ENCODE peak calls at places on chromosome 15, in ten cellular contexts. W, K, L, R, T, Q, D, E, J and M are unnamed samples. For H3K4me1, the result is how much of the 10 kb centered on the place peaks cover.

GRCh38 chr15:94970096-94970495 is 738.7 kb downstream of the MCTP2 start:
- DNase-seq in W (no peak), K (no peak), L (no peak), R (no peak), T (no peak), Q (no peak), D (no peak), E (no peak), J (no peak), M (no peak)

GRCh38 chr15:45276851-45277250 is 24.8 kb downstream of the SLC28A2 start:
- DNase-seq in W (peak), K (no peak), L (no peak), R (no peak), T (no peak), Q (peak), D (no peak), E (peak), J (no peak), M (no peak)

GRCh38 chr15:45200001-45200798 is 12.4 kb upstream of the SHF start:
- DNase-seq in W (peak), K (peak), L (peak), R (peak), T (peak), Q (peak), D (peak), E (peak), J (peak), M (peak)

GRCh38 chr15:69787791-69788190 is 309.9 kb downstream of the TLE3 start:
- DNase-seq in W (no peak), K (no peak), L (no peak), R (no peak), T (no peak), Q (no peak), D (no peak), E (no peak), J (no peak), M (no peak)

GRCh38 chr15:101175396-101175795 is 76.5 kb downstream of the CHSY1 start:
- DNase-seq in W (no peak), K (no peak), L (no peak), R (no peak), T (no peak), Q (no peak), D (no peak), E (no peak), J (no peak), M (no peak)

GRCh38 chr15:39283531-39283930 is 297.3 kb upstream of the THBS1 start:
- DNase-seq in W (no peak), K (no peak), L (no peak), R (no peak), T (no peak), Q (no peak), D (no peak), E (no peak), J (no peak), M (no peak)

GRCh38 chr15:82294061-82294690 is 31.6 kb downstream of the SAXO2 start:
- DNase-seq in W (no peak), K (no peak), L (no peak), R (no peak), T (no peak), Q (no peak), D (no peak), E (no peak), J (no peak), M (no peak)

GRCh38 chr15:47185222-47185800 is 532.0 kb upstream of the SEMA6D start:
- DNase-seq in W (no peak), K (no peak), L (no peak), R (no peak), T (no peak), Q (no peak), D (no peak), E (no peak), J (no peak), M (no peak)

GRCh38 chr15:38514601-38515000 is 50.0 kb downstream of the RASGRP1 start:
- DNase-seq in W (no peak), K (no peak), L (no peak), R (no peak), T (no peak), Q (no peak), D (no peak), E (no peak), J (no peak), M (no peak)

GRCh38 chr15:64134322-64134829 is 17.2 kb upstream of the SNX22 start:
- DNase-seq in W (no peak), K (peak), L (no peak), R (peak), T (no peak), Q (no peak), D (peak), E (no peak), J (peak), M (no peak)

GRCh38 chr15:83657549-83657948 is 3.6 kb downstream of the ADAMTSL3 start:
- DNase-seq in W (peak), K (no peak), L (no peak), R (no peak), T (no peak), Q (no peak), D (no peak), E (no peak), J (no peak), M (no peak)

GRCh38 chr15:57780461-57780860 is 73.9 kb downstream of the POLR2M start:
- DNase-seq in W (no peak), K (no peak), L (no peak), R (no peak), T (no peak), Q (no peak), D (no peak), E (no peak), J (no peak), M (no peak)

GRCh38 chr15:100468265-100468664 is 60.5 kb downstream of the CERS3 start:
- DNase-seq in W (no peak), K (peak), L (no peak), R (peak), T (no peak), Q (peak), D (peak), E (no peak), J (no peak), M (no peak)

GRCh38 chr15:100566850-100567249 is 35.1 kb downstream of the LINS1 start:
- DNase-seq in W (no peak), K (no peak), L (no peak), R (no peak), T (no peak), Q (no peak), D (no peak), E (no peak), J (no peak), M (no peak)

GRCh38 chr15:72116680-72117447 is 1.1 kb downstream of the MYO9A start:
- DNase-seq in W (peak), K (no peak), L (peak), R (peak), T (peak), Q (peak), D (peak), E (peak), J (no peak), M (no peak)

GRCh38 chr15:81312790-81313543 is 11.0 kb downstream of the STARD5 start:
- DNase-seq in W (no peak), K (peak), L (peak), R (peak), T (peak), Q (peak), D (peak), E (peak), J (peak), M (peak)

GRCh38 chr15:90047956-90048575 is 46.9 kb downstream of the ZNF710 start:
- DNase-seq in W (no peak), K (no peak), L (no peak), R (no peak), T (no peak), Q (no peak), D (peak), E (no peak), J (no peak), M (no peak)

GRCh38 chr15:59892995-59893394 is 111.1 kb upstream of the FOXB1 start:
- DNase-seq in W (peak), K (no peak), L (no peak), R (no peak), T (no peak), Q (peak), D (no peak), E (no peak), J (no peak), M (no peak)

GRCh38 chr15:63157891-63158431 is 684 bp upstream of the RPS27L start:
- DNase-seq in W (peak), K (no peak), L (peak), R (peak), T (no peak), Q (peak), D (peak), E (peak), J (peak), M (no peak)

GRCh38 chr15:66815322-66815721 is 113.3 kb downstream of the SMAD6 start:
- DNase-seq in W (no peak), K (no peak), L (no peak), R (no peak), T (no peak), Q (no peak), D (no peak), E (no peak), J (no peak), M (no peak)

GRCh38 chr15:76931397-76932089 is at the start of gene RCN2:
- DNase-seq in W (peak), K (peak), L (peak), R (peak), T (peak), Q (peak), D (peak), E (peak), J (peak), M (peak)

GRCh38 chr15:65939901-65940617 is 70.8 kb downstream of the RAB11A start:
- DNase-seq in W (no peak), K (peak), L (no peak), R (peak), T (peak), Q (no peak), D (peak), E (peak), J (peak), M (no peak)

GRCh38 chr15:96720656-96721055 is 390.2 kb downstream of the NR2F2 start:
- DNase-seq in W (no peak), K (no peak), L (no peak), R (no peak), T (no peak), Q (no peak), D (no peak), E (no peak), J (no peak), M (no peak)

GRCh38 chr15:100191161-100191560 is 150.6 kb downstream of the ADAMTS17 start:
- DNase-seq in W (no peak), K (no peak), L (no peak), R (no peak), T (no peak), Q (no peak), D (no peak), E (no peak), J (no peak), M (no peak)

GRCh38 chr15:34647569-34648334 is 64.3 kb upstream of the GOLGA8B start:
- DNase-seq in W (no peak), K (no peak), L (no peak), R (no peak), T (no peak), Q (no peak), D (no peak), E (no peak), J (no peak), M (no peak)

GRCh38 chr15:45144775-45145174 is 15.0 kb downstream of the DUOX1 start:
- DNase-seq in W (no peak), K (no peak), L (no peak), R (no peak), T (no peak), Q (no peak), D (no peak), E (no peak), J (no peak), M (no peak)

DNA sequence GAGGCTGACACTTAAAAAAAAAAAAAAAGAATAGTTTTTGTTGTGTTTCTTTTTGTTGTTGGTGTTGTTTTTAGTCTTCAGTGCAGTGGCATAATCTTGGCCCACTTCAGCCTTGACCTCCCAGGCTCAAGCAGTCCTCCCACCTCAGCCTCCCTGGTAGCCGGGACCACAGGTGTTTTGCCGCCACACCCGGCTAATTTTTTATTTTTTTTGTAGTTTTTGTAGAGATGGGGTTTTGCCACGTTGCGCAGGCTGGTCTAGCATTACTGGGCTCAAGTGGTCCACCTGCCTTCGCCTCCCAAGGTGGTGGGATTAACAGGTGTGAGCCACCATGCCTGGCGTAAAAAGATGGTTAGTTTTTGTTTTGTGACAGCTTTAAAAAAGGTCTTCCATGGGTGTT is 30.1 kb downstream of the IGF1R start:
- DNase-seq in W (no peak), K (no peak), L (no peak), R (no peak), T (no peak), Q (no peak), D (no peak), E (no peak), J (no peak), M (no peak)
- TF ChIP-seq CTCF in W (no peak), K (no peak), L (no peak), R (no peak), T (no peak), Q (no peak), D (no peak), E (no peak), J (no peak), M (no peak)

GRCh38 chr15:73924258-73924921 is 1.9 kb upstream of the LOXL1 start:
- DNase-seq in W (no peak), K (peak), L (no peak), R (peak), T (peak), Q (peak), D (no peak), E (peak), J (no peak), M (peak)
- H3K4me1 ChIP-seq in W (under half), K (half or more), L (half or more), R (half or more), T (under half), Q (half or more), D (half or more), E (under half), J (under half), M (half or more)

DNA sequence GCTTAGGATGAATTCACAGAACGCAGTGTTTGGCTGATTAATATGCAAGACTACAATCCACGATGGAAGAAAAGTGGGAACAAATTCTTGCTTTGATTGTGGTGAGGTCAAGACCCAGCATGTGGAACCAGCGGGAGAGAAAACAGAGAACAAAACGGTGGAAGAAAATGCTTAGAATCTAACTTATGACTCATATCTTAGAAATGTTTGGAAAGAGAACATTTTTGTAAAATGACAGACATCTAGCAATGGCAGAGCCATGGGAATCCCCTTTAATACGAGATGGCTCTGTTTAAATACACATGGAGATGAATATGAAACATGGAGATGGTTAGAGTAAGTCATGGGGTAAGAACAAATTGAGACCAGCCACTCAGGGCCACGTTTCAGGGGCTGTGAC is 67.8 kb upstream of the ONECUT1 start:
- DNase-seq in W (no peak), K (no peak), L (no peak), R (no peak), T (no peak), Q (no peak), D (no peak), E (no peak), J (no peak), M (no peak)
- H3K27ac ChIP-seq in W (no peak), K (no peak), L (no peak), R (no peak), T (no peak), Q (no peak), D (no peak), E (no peak), J (no peak), M (no peak)

DNA sequence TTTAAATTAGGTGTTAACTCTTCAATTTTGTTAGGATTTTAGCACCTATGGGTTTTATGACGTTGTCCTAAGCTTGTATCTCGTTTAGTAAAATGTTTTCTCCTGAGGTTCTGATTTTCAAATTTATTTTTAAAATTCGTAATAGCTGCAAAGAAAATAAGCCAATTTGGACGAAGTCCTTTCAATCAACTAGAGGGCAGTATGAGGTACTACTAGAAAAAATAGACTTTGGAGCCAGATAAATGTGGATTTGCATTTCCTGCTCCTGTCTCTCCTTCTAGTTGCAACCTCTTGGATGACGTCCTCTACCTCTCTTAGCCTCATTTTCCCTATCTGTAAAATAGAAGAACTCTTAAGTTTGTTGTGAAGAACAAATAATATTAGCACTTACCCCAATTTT is 81.1 kb downstream of the SLTM start:
- DNase-seq in W (no peak), K (no peak), L (no peak), R (no peak), T (no peak), Q (peak), D (no peak), E (no peak), J (no peak), M (no peak)
- TF ChIP-seq CTCF in W (no peak), K (no peak), L (peak), R (no peak), T (no peak), Q (peak), D (no peak), E (peak), J (no peak), M (peak)

GRCh38 chr15:93082861-93083260 is 6.2 kb downstream of the RGMA start:
- DNase-seq in W (no peak), K (no peak), L (no peak), R (no peak), T (no peak), Q (no peak), D (no peak), E (no peak), J (no peak), M (no peak)
- H3K4me1 ChIP-seq in W (under half), K (under half), L (under half), R (under half), T (under half), Q (under half), D (under half), E (under half), J (under half), M (under half)